ENCODE peak calls at places on chromosome 2, in nine cellular contexts. One of them, this sample, is unnamed.

GRCh38 chr2:100334929-100335328 is 12.6 kb upstream of the LONRF2 start:
- DNase-seq in kidney: no peak
- DNase-seq in activated CD8-positive, alpha-beta memory T cell treated with anti-CD3 and anti-CD28 coated beads for 48 hours: no peak
- DNase-seq in mesendoderm: no peak
- DNase-seq in activated T-cell treated with anti-CD3 and anti-CD28 coated beads, Interleukin-2, amount 50 U/mL, for 1 hour: no peak
- DNase-seq in activated T-helper 1 cell treated with Interleukin-2 at 50 U/mL for 16 hours: no peak
- DNase-seq in activated CD4-positive, alpha-beta T cell treated with anti-CD3 and anti-CD28 coated beads for 24 hours: no peak
- DNase-seq in LHCN-M2: no peak
- DNase-seq in M059J: no peak
- DNase-seq in this sample: no peak

GRCh38 chr2:216495656-216496055 is 3.0 kb upstream of the RPL37A start:
- DNase-seq in kidney: no peak
- DNase-seq in activated CD8-positive, alpha-beta memory T cell treated with anti-CD3 and anti-CD28 coated beads for 48 hours: no peak
- DNase-seq in mesendoderm: no peak
- DNase-seq in activated T-cell treated with anti-CD3 and anti-CD28 coated beads, Interleukin-2, amount 50 U/mL, for 1 hour: no peak
- DNase-seq in activated T-helper 1 cell treated with Interleukin-2 at 50 U/mL for 16 hours: no peak
- DNase-seq in activated CD4-positive, alpha-beta T cell treated with anti-CD3 and anti-CD28 coated beads for 24 hours: no peak
- DNase-seq in LHCN-M2: no peak
- DNase-seq in M059J: peak
- DNase-seq in this sample: no peak

GRCh38 chr2:34492781-34493455 is 893.8 kb upstream of the FAM98A start:
- DNase-seq in kidney: no peak
- DNase-seq in activated CD8-positive, alpha-beta memory T cell treated with anti-CD3 and anti-CD28 coated beads for 48 hours: no peak
- DNase-seq in mesendoderm: no peak
- DNase-seq in activated T-cell treated with anti-CD3 and anti-CD28 coated beads, Interleukin-2, amount 50 U/mL, for 1 hour: no peak
- DNase-seq in activated T-helper 1 cell treated with Interleukin-2 at 50 U/mL for 16 hours: no peak
- DNase-seq in activated CD4-positive, alpha-beta T cell treated with anti-CD3 and anti-CD28 coated beads for 24 hours: no peak
- DNase-seq in LHCN-M2: no peak
- DNase-seq in M059J: no peak
- DNase-seq in this sample: no peak

GRCh38 chr2:174667461-174667860 is 69.9 kb upstream of the WIPF1 start:
- DNase-seq in kidney: no peak
- DNase-seq in activated CD8-positive, alpha-beta memory T cell treated with anti-CD3 and anti-CD28 coated beads for 48 hours: no peak
- DNase-seq in mesendoderm: peak
- DNase-seq in activated T-cell treated with anti-CD3 and anti-CD28 coated beads, Interleukin-2, amount 50 U/mL, for 1 hour: no peak
- DNase-seq in activated T-helper 1 cell treated with Interleukin-2 at 50 U/mL for 16 hours: no peak
- DNase-seq in activated CD4-positive, alpha-beta T cell treated with anti-CD3 and anti-CD28 coated beads for 24 hours: no peak
- DNase-seq in LHCN-M2: no peak
- DNase-seq in M059J: no peak
- DNase-seq in this sample: no peak

GRCh38 chr2:86453838-86454237 is 12.7 kb downstream of the KDM3A start:
- DNase-seq in kidney: no peak
- DNase-seq in activated CD8-positive, alpha-beta memory T cell treated with anti-CD3 and anti-CD28 coated beads for 48 hours: no peak
- DNase-seq in mesendoderm: no peak
- DNase-seq in activated T-cell treated with anti-CD3 and anti-CD28 coated beads, Interleukin-2, amount 50 U/mL, for 1 hour: no peak
- DNase-seq in activated T-helper 1 cell treated with Interleukin-2 at 50 U/mL for 16 hours: no peak
- DNase-seq in activated CD4-positive, alpha-beta T cell treated with anti-CD3 and anti-CD28 coated beads for 24 hours: no peak
- DNase-seq in LHCN-M2: peak
- DNase-seq in M059J: peak
- DNase-seq in this sample: peak

GRCh38 chr2:52518673-52519072 is 1248.9 kb upstream of the CHAC2 start:
- DNase-seq in kidney: no peak
- DNase-seq in activated CD8-positive, alpha-beta memory T cell treated with anti-CD3 and anti-CD28 coated beads for 48 hours: no peak
- DNase-seq in mesendoderm: no peak
- DNase-seq in activated T-cell treated with anti-CD3 and anti-CD28 coated beads, Interleukin-2, amount 50 U/mL, for 1 hour: no peak
- DNase-seq in activated T-helper 1 cell treated with Interleukin-2 at 50 U/mL for 16 hours: no peak
- DNase-seq in activated CD4-positive, alpha-beta T cell treated with anti-CD3 and anti-CD28 coated beads for 24 hours: no peak
- DNase-seq in LHCN-M2: peak
- DNase-seq in M059J: no peak
- DNase-seq in this sample: no peak

GRCh38 chr2:95552911-95553310 is 38.9 kb upstream of the TRIM43 start:
- DNase-seq in kidney: no peak
- DNase-seq in activated CD8-positive, alpha-beta memory T cell treated with anti-CD3 and anti-CD28 coated beads for 48 hours: no peak
- DNase-seq in mesendoderm: no peak
- DNase-seq in activated T-cell treated with anti-CD3 and anti-CD28 coated beads, Interleukin-2, amount 50 U/mL, for 1 hour: no peak
- DNase-seq in activated T-helper 1 cell treated with Interleukin-2 at 50 U/mL for 16 hours: no peak
- DNase-seq in activated CD4-positive, alpha-beta T cell treated with anti-CD3 and anti-CD28 coated beads for 24 hours: no peak
- DNase-seq in LHCN-M2: no peak
- DNase-seq in M059J: peak
- DNase-seq in this sample: no peak

GRCh38 chr2:28761420-28761819 is 9.8 kb downstream of the PPP1CB start:
- DNase-seq in kidney: no peak
- DNase-seq in activated CD8-positive, alpha-beta memory T cell treated with anti-CD3 and anti-CD28 coated beads for 48 hours: no peak
- DNase-seq in mesendoderm: no peak
- DNase-seq in activated T-cell treated with anti-CD3 and anti-CD28 coated beads, Interleukin-2, amount 50 U/mL, for 1 hour: no peak
- DNase-seq in activated T-helper 1 cell treated with Interleukin-2 at 50 U/mL for 16 hours: no peak
- DNase-seq in activated CD4-positive, alpha-beta T cell treated with anti-CD3 and anti-CD28 coated beads for 24 hours: no peak
- DNase-seq in LHCN-M2: no peak
- DNase-seq in M059J: no peak
- DNase-seq in this sample: no peak

GRCh38 chr2:136919682-136920081 is 154.3 kb downstream of the THSD7B start:
- DNase-seq in kidney: no peak
- DNase-seq in activated CD8-positive, alpha-beta memory T cell treated with anti-CD3 and anti-CD28 coated beads for 48 hours: no peak
- DNase-seq in mesendoderm: no peak
- DNase-seq in activated T-cell treated with anti-CD3 and anti-CD28 coated beads, Interleukin-2, amount 50 U/mL, for 1 hour: no peak
- DNase-seq in activated T-helper 1 cell treated with Interleukin-2 at 50 U/mL for 16 hours: no peak
- DNase-seq in activated CD4-positive, alpha-beta T cell treated with anti-CD3 and anti-CD28 coated beads for 24 hours: no peak
- DNase-seq in LHCN-M2: no peak
- DNase-seq in M059J: no peak
- DNase-seq in this sample: no peak

GRCh38 chr2:18413794-18414396 is 146.6 kb downstream of the RDH14 start:
- DNase-seq in kidney: no peak
- DNase-seq in activated CD8-positive, alpha-beta memory T cell treated with anti-CD3 and anti-CD28 coated beads for 48 hours: no peak
- DNase-seq in mesendoderm: peak
- DNase-seq in activated T-cell treated with anti-CD3 and anti-CD28 coated beads, Interleukin-2, amount 50 U/mL, for 1 hour: no peak
- DNase-seq in activated T-helper 1 cell treated with Interleukin-2 at 50 U/mL for 16 hours: no peak
- DNase-seq in activated CD4-positive, alpha-beta T cell treated with anti-CD3 and anti-CD28 coated beads for 24 hours: no peak
- DNase-seq in LHCN-M2: peak
- DNase-seq in M059J: peak
- DNase-seq in this sample: no peak

GRCh38 chr2:241820625-241821384 is 11.8 kb downstream of the NEU4 start:
- DNase-seq in kidney: peak
- DNase-seq in activated CD8-positive, alpha-beta memory T cell treated with anti-CD3 and anti-CD28 coated beads for 48 hours: no peak
- DNase-seq in mesendoderm: no peak
- DNase-seq in activated T-cell treated with anti-CD3 and anti-CD28 coated beads, Interleukin-2, amount 50 U/mL, for 1 hour: no peak
- DNase-seq in activated T-helper 1 cell treated with Interleukin-2 at 50 U/mL for 16 hours: no peak
- DNase-seq in activated CD4-positive, alpha-beta T cell treated with anti-CD3 and anti-CD28 coated beads for 24 hours: no peak
- DNase-seq in LHCN-M2: no peak
- DNase-seq in M059J: no peak
- DNase-seq in this sample: no peak

GRCh38 chr2:240685771-240686371 is 3.2 kb upstream of the AQP12B start:
- DNase-seq in kidney: peak
- DNase-seq in activated CD8-positive, alpha-beta memory T cell treated with anti-CD3 and anti-CD28 coated beads for 48 hours: no peak
- DNase-seq in mesendoderm: peak
- DNase-seq in activated T-cell treated with anti-CD3 and anti-CD28 coated beads, Interleukin-2, amount 50 U/mL, for 1 hour: no peak
- DNase-seq in activated T-helper 1 cell treated with Interleukin-2 at 50 U/mL for 16 hours: no peak
- DNase-seq in activated CD4-positive, alpha-beta T cell treated with anti-CD3 and anti-CD28 coated beads for 24 hours: no peak
- DNase-seq in LHCN-M2: no peak
- DNase-seq in M059J: no peak
- DNase-seq in this sample: no peak

GRCh38 chr2:100655936-100656534 is 93.2 kb downstream of the PDCL3 start:
- DNase-seq in kidney: no peak
- DNase-seq in activated CD8-positive, alpha-beta memory T cell treated with anti-CD3 and anti-CD28 coated beads for 48 hours: no peak
- DNase-seq in mesendoderm: no peak
- DNase-seq in activated T-cell treated with anti-CD3 and anti-CD28 coated beads, Interleukin-2, amount 50 U/mL, for 1 hour: no peak
- DNase-seq in activated T-helper 1 cell treated with Interleukin-2 at 50 U/mL for 16 hours: no peak
- DNase-seq in activated CD4-positive, alpha-beta T cell treated with anti-CD3 and anti-CD28 coated beads for 24 hours: no peak
- DNase-seq in LHCN-M2: no peak
- DNase-seq in M059J: no peak
- DNase-seq in this sample: no peak

GRCh38 chr2:238271061-238271554 is 17.3 kb downstream of the PER2 start:
- DNase-seq in kidney: peak
- DNase-seq in activated CD8-positive, alpha-beta memory T cell treated with anti-CD3 and anti-CD28 coated beads for 48 hours: no peak
- DNase-seq in mesendoderm: no peak
- DNase-seq in activated T-cell treated with anti-CD3 and anti-CD28 coated beads, Interleukin-2, amount 50 U/mL, for 1 hour: no peak
- DNase-seq in activated T-helper 1 cell treated with Interleukin-2 at 50 U/mL for 16 hours: no peak
- DNase-seq in activated CD4-positive, alpha-beta T cell treated with anti-CD3 and anti-CD28 coated beads for 24 hours: no peak
- DNase-seq in LHCN-M2: no peak
- DNase-seq in M059J: no peak
- DNase-seq in this sample: no peak

This sample was measured in frontal cortex.